ENCODE peak calls at places on chromosomes 16 and 17, in four cellular contexts. One of them, this sample, is unnamed. For H3K4me1, the result is how much of the 10 kb centered on the place peaks cover.

GRCh38 chr16:51854401-51854951 is 692.5 kb downstream of the TOX3 start:
- DNase-seq in astrocyte: no peak
- DNase-seq in upper lobe of right lung: no peak
- DNase-seq in left ventricle myocardium inferior: no peak
- DNase-seq in this sample: no peak

GRCh38 chr17:6361733-6362132 is 73.2 kb downstream of the AIPL1 start:
- DNase-seq in astrocyte: no peak
- DNase-seq in upper lobe of right lung: no peak
- DNase-seq in left ventricle myocardium inferior: no peak
- DNase-seq in this sample: no peak

GRCh38 chr16:5502467-5502869 is 404.9 kb upstream of the EEF2KMT start:
- DNase-seq in astrocyte: no peak
- DNase-seq in left ventricle myocardium inferior: no peak
- DNase-seq in upper lobe of right lung: no peak
- DNase-seq in this sample: peak

GRCh38 chr16:49651980-49652379 is 203.9 kb downstream of the ZNF423 start:
- DNase-seq in upper lobe of right lung: no peak
- DNase-seq in left ventricle myocardium inferior: peak
- DNase-seq in astrocyte: no peak
- DNase-seq in this sample: no peak

GRCh38 chr17:39605492-39606433 is 2.0 kb downstream of the NEUROD2 start:
- DNase-seq in astrocyte: no peak
- DNase-seq in left ventricle myocardium inferior: no peak
- DNase-seq in upper lobe of right lung: no peak
- DNase-seq in this sample: no peak

GRCh38 chr17:50956409-50956749 is 90.2 kb upstream of the TOB1 start:
- DNase-seq in astrocyte: no peak
- DNase-seq in upper lobe of right lung: no peak
- DNase-seq in left ventricle myocardium inferior: no peak
- DNase-seq in this sample: no peak

GRCh38 chr16:68506331-68507053 is 32.6 kb upstream of the ZFP90 start:
- DNase-seq in astrocyte: no peak
- DNase-seq in left ventricle myocardium inferior: no peak
- DNase-seq in upper lobe of right lung: no peak
- DNase-seq in this sample: no peak

GRCh38 chr17:49365667-49366066 is 3.6 kb upstream of the ZNF652 start:
- DNase-seq in astrocyte: no peak
- DNase-seq in upper lobe of right lung: no peak
- DNase-seq in left ventricle myocardium inferior: no peak
- DNase-seq in this sample: no peak

GRCh38 chr17:50562266-50563094 is 2.0 kb downstream of the CACNA1G start:
- DNase-seq in left ventricle myocardium inferior: no peak
- DNase-seq in astrocyte: no peak
- DNase-seq in upper lobe of right lung: no peak
- DNase-seq in this sample: no peak

GRCh38 chr16:64416232-64417010 is 705.4 kb downstream of the CDH11 start:
- DNase-seq in left ventricle myocardium inferior: no peak
- DNase-seq in astrocyte: peak
- DNase-seq in upper lobe of right lung: no peak
- DNase-seq in this sample: no peak

GRCh38 chr17:8176998-8177731 is 985 bp upstream of the TMEM107 start:
- DNase-seq in upper lobe of right lung: no peak
- DNase-seq in astrocyte: no peak
- DNase-seq in left ventricle myocardium inferior: no peak
- DNase-seq in this sample: no peak

GRCh38 chr17:8173056-8173870 is 2.9 kb downstream of the TMEM107 start:
- DNase-seq in upper lobe of right lung: peak
- DNase-seq in left ventricle myocardium inferior: peak
- DNase-seq in astrocyte: peak
- DNase-seq in this sample: peak

GRCh38 chr17:8175795-8176196 is 384 bp downstream of the TMEM107 start:
- DNase-seq in astrocyte: no peak
- DNase-seq in upper lobe of right lung: no peak
- DNase-seq in left ventricle myocardium inferior: no peak
- DNase-seq in this sample: no peak

GRCh38 chr17:8173871-8174322 is 2.3 kb downstream of the TMEM107 start:
- DNase-seq in left ventricle myocardium inferior: no peak
- DNase-seq in upper lobe of right lung: no peak
- DNase-seq in astrocyte: no peak
- DNase-seq in this sample: peak

GRCh38 chr17:8176197-8176940 is at the start of gene TMEM107:
- DNase-seq in upper lobe of right lung: peak
- DNase-seq in left ventricle myocardium inferior: peak
- DNase-seq in astrocyte: peak
- DNase-seq in this sample: peak
- TF ChIP-seq CTCF in upper lobe of right lung: no peak
- TF ChIP-seq CTCF in left ventricle myocardium inferior: no peak
- TF ChIP-seq CTCF in astrocyte: no peak
- TF ChIP-seq CTCF in this sample: no peak

DNA sequence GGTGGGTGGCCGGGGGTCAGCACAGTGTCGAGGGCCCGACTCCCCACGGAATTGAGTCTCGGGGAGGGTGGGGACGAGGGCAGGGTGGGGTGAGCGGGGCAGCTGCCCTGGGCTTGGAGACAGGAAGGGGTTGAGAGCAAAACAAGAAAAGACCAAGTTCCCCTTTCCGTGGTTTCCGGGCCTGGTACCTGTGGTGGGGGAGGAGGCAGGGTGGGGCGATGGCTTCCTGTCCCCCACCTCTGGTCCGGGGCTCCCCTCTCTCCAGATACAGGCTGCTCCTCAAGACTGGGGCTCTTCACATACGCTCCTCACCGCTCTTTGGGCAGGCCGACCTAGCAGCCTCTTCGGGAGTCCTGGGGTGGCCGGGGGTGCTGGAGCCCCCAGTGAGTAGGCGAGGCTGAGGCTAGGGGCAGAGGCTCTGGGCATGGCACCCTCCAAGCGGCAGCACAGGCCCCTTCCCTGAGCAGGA is 593 bp downstream of the CORO1A start:
- DNase-seq in astrocyte: no peak
- DNase-seq in upper lobe of right lung: peak
- DNase-seq in left ventricle myocardium inferior: peak
- DNase-seq in this sample: peak
- H3K4me1 ChIP-seq in astrocyte: under half
- H3K4me1 ChIP-seq in upper lobe of right lung: under half
- H3K4me1 ChIP-seq in left ventricle myocardium inferior: under half
- H3K4me1 ChIP-seq in this sample: under half

GRCh38 chr16:27611340-27611739 is 61.4 kb downstream of the KATNIP start:
- DNase-seq in left ventricle myocardium inferior: no peak
- DNase-seq in upper lobe of right lung: no peak
- DNase-seq in astrocyte: no peak
- DNase-seq in this sample: no peak
- TF ChIP-seq CTCF in left ventricle myocardium inferior: no peak
- TF ChIP-seq CTCF in upper lobe of right lung: no peak
- TF ChIP-seq CTCF in astrocyte: no peak
- TF ChIP-seq CTCF in this sample: no peak

DNA sequence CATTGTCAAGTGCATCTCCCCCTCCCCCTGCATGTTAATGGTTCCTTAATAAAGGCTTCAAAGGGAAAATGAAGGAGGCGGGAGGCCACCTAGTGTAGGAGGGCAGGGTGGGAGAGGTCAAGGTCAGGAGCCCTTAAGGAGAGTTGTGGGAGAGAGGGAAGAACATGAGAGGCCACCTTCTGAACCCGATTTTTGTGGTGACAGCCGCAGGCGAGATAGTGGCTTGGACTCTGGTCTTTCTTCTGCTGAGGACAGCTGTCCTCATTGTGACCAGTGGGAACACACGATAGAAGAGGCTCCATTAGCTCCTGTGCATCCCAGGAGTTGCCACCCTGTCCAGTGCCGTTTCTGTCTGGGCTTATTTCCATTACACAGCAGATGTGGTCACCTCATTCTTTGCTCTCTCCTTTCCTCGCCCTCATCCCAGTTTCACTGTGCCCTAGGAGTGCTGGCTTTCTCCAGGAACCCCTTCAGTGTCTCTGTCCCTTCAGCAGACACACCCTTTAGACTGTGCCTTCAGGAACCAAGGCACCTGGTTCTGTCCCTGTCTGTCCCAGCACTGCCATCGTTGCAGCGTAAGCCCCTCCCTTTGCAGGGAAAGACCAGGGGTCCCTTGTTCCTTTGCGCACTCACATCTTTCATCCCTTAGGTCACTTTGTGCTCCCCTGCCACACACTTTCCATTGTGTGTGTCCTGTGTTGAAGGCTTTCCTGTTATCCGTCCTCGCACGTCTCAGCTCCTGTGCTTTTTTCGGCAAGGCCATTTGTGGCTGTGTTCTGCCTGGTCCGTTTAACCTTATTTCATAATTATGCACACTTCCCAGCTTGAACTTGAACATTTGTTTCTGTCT is 7.6 kb downstream of the SEC14L1 start:
- DNase-seq in upper lobe of right lung: peak
- DNase-seq in left ventricle myocardium inferior: no peak
- DNase-seq in astrocyte: no peak
- DNase-seq in this sample: no peak
- H3K4me1 ChIP-seq in upper lobe of right lung: half or more
- H3K4me1 ChIP-seq in left ventricle myocardium inferior: half or more
- H3K4me1 ChIP-seq in astrocyte: under half
- H3K4me1 ChIP-seq in this sample: under half

GRCh38 chr17:32759476-32759875 is 117.4 kb downstream of the MYO1D start:
- DNase-seq in upper lobe of right lung: no peak
- DNase-seq in left ventricle myocardium inferior: no peak
- DNase-seq in astrocyte: no peak
- DNase-seq in this sample: no peak

GRCh38 chr17:32756696-32757095 is 120.2 kb downstream of the MYO1D start:
- DNase-seq in upper lobe of right lung: no peak
- DNase-seq in astrocyte: no peak
- DNase-seq in left ventricle myocardium inferior: no peak
- DNase-seq in this sample: no peak

GRCh38 chr17:32752934-32753333 is 124.0 kb downstream of the MYO1D start:
- DNase-seq in astrocyte: no peak
- DNase-seq in upper lobe of right lung: no peak
- DNase-seq in left ventricle myocardium inferior: no peak
- DNase-seq in this sample: no peak

GRCh38 chr17:32757963-32758362 is 119.0 kb downstream of the MYO1D start:
- DNase-seq in astrocyte: no peak
- DNase-seq in left ventricle myocardium inferior: no peak
- DNase-seq in upper lobe of right lung: no peak
- DNase-seq in this sample: no peak

GRCh38 chr17:32755045-32755805 is 121.7 kb downstream of the MYO1D start:
- DNase-seq in astrocyte: peak
- DNase-seq in left ventricle myocardium inferior: no peak
- DNase-seq in upper lobe of right lung: no peak
- DNase-seq in this sample: no peak
- TF ChIP-seq CTCF in astrocyte: peak
- TF ChIP-seq CTCF in left ventricle myocardium inferior: peak
- TF ChIP-seq CTCF in upper lobe of right lung: peak
- TF ChIP-seq CTCF in this sample: no peak

GRCh38 chr17:82245144-82246039 is 16.6 kb downstream of the SLC16A3 start:
- DNase-seq in upper lobe of right lung: no peak
- DNase-seq in left ventricle myocardium inferior: no peak
- DNase-seq in astrocyte: no peak
- DNase-seq in this sample: no peak

GRCh38 chr17:82244413-82245140 is 15.7 kb downstream of the SLC16A3 start:
- DNase-seq in astrocyte: no peak
- DNase-seq in left ventricle myocardium inferior: no peak
- DNase-seq in upper lobe of right lung: no peak
- DNase-seq in this sample: peak

GRCh38 chr17:82242977-82243647 is 14.3 kb downstream of the SLC16A3 start:
- DNase-seq in left ventricle myocardium inferior: peak
- DNase-seq in astrocyte: peak
- DNase-seq in upper lobe of right lung: peak
- DNase-seq in this sample: peak

GRCh38 chr17:82242698-82242976 is 13.8 kb downstream of the SLC16A3 start:
- DNase-seq in astrocyte: no peak
- DNase-seq in upper lobe of right lung: no peak
- DNase-seq in left ventricle myocardium inferior: no peak
- DNase-seq in this sample: no peak

GRCh38 chr17:82243648-82244412 is 15.0 kb downstream of the SLC16A3 start:
- DNase-seq in upper lobe of right lung: no peak
- DNase-seq in astrocyte: no peak
- DNase-seq in left ventricle myocardium inferior: no peak
- DNase-seq in this sample: no peak
- H3K4me1 ChIP-seq in upper lobe of right lung: half or more
- H3K4me1 ChIP-seq in astrocyte: half or more
- H3K4me1 ChIP-seq in left ventricle myocardium inferior: half or more
- H3K4me1 ChIP-seq in this sample: under half

GRCh38 chr17:309361-309888 is 43.2 kb downstream of the RPH3AL start:
- DNase-seq in astrocyte: no peak
- DNase-seq in upper lobe of right lung: peak
- DNase-seq in left ventricle myocardium inferior: no peak
- DNase-seq in this sample: peak
- TF ChIP-seq CTCF in astrocyte: peak
- TF ChIP-seq CTCF in upper lobe of right lung: peak
- TF ChIP-seq CTCF in left ventricle myocardium inferior: peak
- TF ChIP-seq CTCF in this sample: no peak

GRCh38 chr17:46158323-46159296 is 34.6 kb downstream of the KANSL1 start:
- DNase-seq in left ventricle myocardium inferior: no peak
- DNase-seq in upper lobe of right lung: no peak
- DNase-seq in astrocyte: no peak
- DNase-seq in this sample: no peak
- H3K4me1 ChIP-seq in left ventricle myocardium inferior: half or more
- H3K4me1 ChIP-seq in upper lobe of right lung: half or more
- H3K4me1 ChIP-seq in astrocyte: under half
- H3K4me1 ChIP-seq in this sample: under half